ENCODE peak calls at places on chromosomes 6 and 20, in four cellular contexts. K is amniotic stem cell, W is iPS-NIHi11, J is AG09319. C is an unnamed sample.
A peak's percentile ranks its signal among the peaks of the same experiment; 100 is the strongest.

GRCh38 chr6:65399355-65400084 is 307.5 kb downstream of the EYS start:
- DNase-seq in K (no peak), W (no peak), J (no peak), C (no peak)

GRCh38 chr20:14556206-14556605 is 218.8 kb upstream of the FLRT3 start:
- DNase-seq in K (no peak), W (no peak), J (no peak), C (no peak)

GRCh38 chr6:167815296-167815980 is 11.3 kb upstream of the AFDN start:
- DNase-seq in K (no peak), W (no peak), J (no peak), C (no peak)

GRCh38 chr6:27883136-27883535 is 29.1 kb downstream of the OR2B2 start:
- DNase-seq in K (no peak), W (no peak), J (no peak), C (no peak)

GRCh38 chr6:38773338-38773737 is 58.2 kb downstream of the DNAH8 start:
- DNase-seq in K (no peak), W (peak; percentile 85), J (no peak), C (no peak)

GRCh38 chr20:18403269-18403668 is 63.6 kb downstream of the DZANK1 start:
- DNase-seq in K (no peak), W (no peak), J (no peak), C (no peak)

GRCh38 chr20:18316166-18316565 is 27.8 kb downstream of the ZNF133 start:
- DNase-seq in K (no peak), W (no peak), J (no peak), C (no peak)

GRCh38 chr20:49431345-49431744 is 51.1 kb downstream of the KCNB1 start:
- DNase-seq in K (no peak), W (no peak), J (no peak), C (no peak)

GRCh38 chr20:1275919-1276318 is 9.8 kb downstream of the SNPH start:
- DNase-seq in K (no peak), W (no peak), J (no peak), C (no peak)

GRCh38 chr6:22658934-22659333 is 89.6 kb downstream of the HDGFL1 start:
- DNase-seq in K (no peak), W (no peak), J (no peak), C (no peak)

GRCh38 chr6:165325609-165326008 is 16.2 kb upstream of the C6orf118 start:
- DNase-seq in K (no peak), W (no peak), J (no peak), C (no peak)

GRCh38 chr6:7107578-7108195 is at the start of gene RREB1:
- DNase-seq in K (peak; percentile 53), W (peak; percentile 77), J (no peak), C (peak; percentile 46)

GRCh38 chr6:166707045-166707444 is 80.0 kb upstream of the RPS6KA2 start:
- DNase-seq in K (no peak), W (peak; percentile 82), J (no peak), C (no peak)

GRCh38 chr20:49797292-49797628 is 15.4 kb upstream of the SLC9A8 start:
- DNase-seq in K (no peak), W (no peak), J (no peak), C (no peak)

GRCh38 chr6:108565091-108565766 is 4.5 kb downstream of the FOXO3 start:
- DNase-seq in K (no peak), W (no peak), J (no peak), C (no peak)

GRCh38 chr20:52972190-52972937 is at the start of gene TSHZ2:
- DNase-seq in K (no peak), W (peak; percentile 44), J (no peak), C (peak; percentile 5)

GRCh38 chr6:157405986-157406385 is 25.0 kb downstream of the ZDHHC14 start:
- DNase-seq in K (no peak), W (no peak), J (no peak), C (no peak)

GRCh38 chr6:136609878-136610706 is 59.9 kb upstream of the MAP7 start:
- DNase-seq in K (peak; percentile 96), W (peak; percentile 18), J (peak; percentile 98), C (no peak)

GRCh38 chr6:121549741-121550140 is 114.3 kb downstream of the GJA1 start:
- DNase-seq in K (peak; percentile 81), W (no peak), J (peak; percentile 14), C (no peak)

GRCh38 chr20:63873477-63873971 is 8.5 kb downstream of the TPD52L2 start:
- DNase-seq in K (no peak), W (no peak), J (no peak), C (no peak)

GRCh38 chr20:37385659-37386504 is 39.9 kb downstream of the SRC start:
- DNase-seq in K (no peak), W (no peak), J (no peak), C (no peak)

GRCh38 chr6:37052027-37052628 is 46.7 kb downstream of the FGD2 start:
- DNase-seq in K (no peak), W (peak; percentile 78), J (no peak), C (no peak)

GRCh38 chr6:166567107-166567506 is 19.4 kb downstream of the RAMACL start:
- DNase-seq in K (peak; percentile 82), W (no peak), J (peak; percentile 52), C (no peak)

GRCh38 chr6:169165031-169165430 is 88.6 kb downstream of the THBS2 start:
- DNase-seq in K (no peak), W (no peak), J (no peak), C (no peak)

GRCh38 chr20:12086359-12086758 is 168.7 kb downstream of the BTBD3 start:
- DNase-seq in K (no peak), W (no peak), J (no peak), C (no peak)

GRCh38 chr6:100283288-100283687 is 181.4 kb downstream of the SIM1 start:
- DNase-seq in K (peak; percentile 10), W (peak; percentile 45), J (no peak), C (no peak)

GRCh38 chr20:20498081-20498861 is 130.4 kb downstream of the INSM1 start:
- DNase-seq in K (no peak), W (no peak), J (no peak), C (no peak)

GRCh38 chr20:36113015-36113414 is 41.5 kb upstream of the EPB41L1 start:
- DNase-seq in K (no peak), W (no peak), J (no peak), C (no peak)

GRCh38 chr20:44691424-44692423 is 23.4 kb upstream of the CCN5 start:
- DNase-seq in K (no peak), W (no peak), J (peak; percentile 60), C (no peak)

GRCh38 chr20:2756056-2756611 is 44.3 kb downstream of the CPXM1 start:
- DNase-seq in K (no peak), W (peak; percentile 81), J (no peak), C (no peak)

GRCh38 chr20:24747881-24748595 is 201.0 kb upstream of the CST7 start:
- DNase-seq in K (no peak), W (no peak), J (no peak), C (no peak)

GRCh38 chr6:135939216-135939610 is 87.7 kb downstream of the PDE7B start:
- DNase-seq in K (no peak), W (no peak), J (no peak), C (no peak)

GRCh38 chr6:131831392-131831791 is 23.6 kb downstream of the ENPP1 start:
- DNase-seq in K (no peak), W (no peak), J (no peak), C (no peak)

GRCh38 chr6:17938885-17939284 is 48.5 kb downstream of the KIF13A start:
- DNase-seq in K (peak; percentile 19), W (no peak), J (peak; percentile 56), C (no peak)